ENCODE peak calls at places on chromosomes 2 and 18, in ten cellular contexts. Z, N, W, P, F, G, X, T, S and H are unnamed samples.

GRCh38 chr18:63155169-63155852 is 164.3 kb downstream of the BCL2 start:
- DNase-seq in Z (no peak), N (peak), W (no peak), P (peak), F (peak), G (peak), X (no peak), T (no peak), S (peak), H (no peak)

GRCh38 chr18:48852792-48853191 is 98.0 kb downstream of the SMAD7 start:
- DNase-seq in Z (no peak), N (no peak), W (no peak), P (no peak), F (no peak), G (no peak), X (no peak), T (no peak), S (no peak), H (no peak)

GRCh38 chr2:222049946-222050345 is 248.9 kb downstream of the PAX3 start:
- DNase-seq in Z (no peak), N (no peak), W (no peak), P (no peak), F (no peak), G (no peak), X (no peak), T (peak), S (no peak), H (no peak)

GRCh38 chr18:12838178-12838634 is 45.8 kb downstream of the PTPN2 start:
- DNase-seq in Z (peak), N (peak), W (peak), P (peak), F (peak), G (peak), X (peak), T (peak), S (peak), H (no peak)

GRCh38 chr18:39839782-39840181 is 2115.3 kb upstream of the PIK3C3 start:
- DNase-seq in Z (no peak), N (no peak), W (peak), P (no peak), F (peak), G (no peak), X (no peak), T (peak), S (no peak), H (no peak)

GRCh38 chr2:31163011-31163540 is 24.8 kb upstream of the GALNT14 start:
- DNase-seq in Z (no peak), N (no peak), W (no peak), P (no peak), F (no peak), G (no peak), X (no peak), T (no peak), S (no peak), H (no peak)

GRCh38 chr18:23574611-23575308 is 11.5 kb downstream of the NPC1 start:
- DNase-seq in Z (no peak), N (no peak), W (no peak), P (no peak), F (no peak), G (no peak), X (no peak), T (no peak), S (no peak), H (no peak)

GRCh38 chr2:177692828-177693269 is 300.3 kb downstream of the AGPS start:
- DNase-seq in Z (peak), N (no peak), W (no peak), P (peak), F (no peak), G (no peak), X (no peak), T (peak), S (no peak), H (no peak)

GRCh38 chr2:23386422-23387220 is 1.6 kb downstream of the KLHL29 start:
- DNase-seq in Z (no peak), N (peak), W (peak), P (peak), F (peak), G (no peak), X (no peak), T (peak), S (no peak), H (no peak)

GRCh38 chr2:222547108-222547507 is 108.8 kb downstream of the FARSB start:
- DNase-seq in Z (no peak), N (no peak), W (no peak), P (no peak), F (no peak), G (no peak), X (no peak), T (no peak), S (no peak), H (no peak)

GRCh38 chr2:165202230-165202629 is 1.6 kb downstream of the SCN3A start:
- DNase-seq in Z (no peak), N (no peak), W (no peak), P (no peak), F (no peak), G (no peak), X (no peak), T (no peak), S (no peak), H (no peak)

GRCh38 chr2:165208094-165208493 is 4.2 kb upstream of the SCN3A start:
- DNase-seq in Z (no peak), N (no peak), W (no peak), P (no peak), F (no peak), G (no peak), X (no peak), T (no peak), S (no peak), H (no peak)

GRCh38 chr2:165205865-165206264 is 2.0 kb upstream of the SCN3A start:
- DNase-seq in Z (no peak), N (no peak), W (no peak), P (no peak), F (no peak), G (no peak), X (no peak), T (no peak), S (no peak), H (no peak)

GRCh38 chr2:165198181-165198580 is 5.7 kb downstream of the SCN3A start:
- DNase-seq in Z (no peak), N (no peak), W (no peak), P (no peak), F (no peak), G (no peak), X (no peak), T (no peak), S (no peak), H (no peak)

DNA sequence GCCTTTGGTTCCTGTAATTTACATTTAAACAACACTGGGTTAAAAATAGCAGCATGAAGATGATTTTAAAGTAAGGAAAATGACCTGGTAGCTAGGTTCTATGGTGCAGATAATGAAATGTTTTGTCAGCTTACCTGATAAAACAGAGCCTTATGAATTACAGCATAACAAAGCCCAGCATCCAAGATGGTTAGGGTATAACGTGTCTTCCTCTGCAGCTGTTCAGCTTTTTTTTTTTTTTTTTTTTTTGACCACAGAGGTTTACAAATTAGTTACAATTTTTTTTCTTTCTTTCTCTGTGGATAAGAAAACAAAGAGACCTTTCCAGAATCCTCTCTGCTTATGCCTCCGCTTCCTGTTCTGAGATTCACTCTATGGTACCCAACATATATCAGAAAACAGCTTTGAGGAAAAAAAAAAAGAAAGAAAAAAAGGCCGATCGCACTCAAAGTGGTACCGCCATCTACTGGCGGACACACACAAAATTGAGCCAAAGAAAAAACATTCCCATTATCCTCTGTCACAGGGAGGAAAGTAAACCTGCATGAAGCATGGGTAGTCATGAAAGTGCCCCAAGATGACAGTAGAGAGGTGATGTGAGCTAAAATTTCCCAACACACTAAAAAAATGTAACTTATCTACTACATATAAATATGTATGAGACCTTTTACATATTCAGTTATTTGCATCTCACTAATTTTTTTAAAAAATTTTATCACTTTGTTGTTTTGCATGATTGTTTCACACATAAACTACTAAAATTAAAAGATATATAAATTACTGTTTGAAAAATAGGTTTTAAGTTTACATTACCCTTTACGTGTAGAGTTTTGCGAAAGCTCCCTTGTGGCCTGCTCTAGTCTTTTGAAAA is at the start of gene SCN3A:
- DNase-seq in Z (peak), N (no peak), W (peak), P (peak), F (peak), G (no peak), X (peak), T (peak), S (peak), H (no peak)
- H3K4me3 ChIP-seq in Z (no peak), N (no peak), W (no peak), P (no peak), F (no peak), G (no peak), X (no peak), T (no peak), S (peak), H (no peak)

GRCh38 chr2:9473308-9473984 is 905 bp upstream of the IAH1 start:
- DNase-seq in Z (no peak), N (peak), W (no peak), P (peak), F (no peak), G (no peak), X (no peak), T (no peak), S (no peak), H (no peak)
- TF ChIP-seq CTCF in Z (peak), N (no peak), W (no peak), P (peak), F (peak), G (no peak), X (no peak), T (no peak), S (no peak), H (peak)

GRCh38 chr2:165573534-165574461 is 104.3 kb downstream of the CSRNP3 start:
- DNase-seq in Z (no peak), N (peak), W (peak), P (peak), F (peak), G (peak), X (no peak), T (peak), S (peak), H (no peak)

GRCh38 chr2:165571477-165571876 is 102.0 kb downstream of the CSRNP3 start:
- DNase-seq in Z (no peak), N (no peak), W (no peak), P (no peak), F (no peak), G (no peak), X (no peak), T (no peak), S (no peak), H (no peak)

GRCh38 chr2:165568361-165568760 is 98.9 kb downstream of the CSRNP3 start:
- DNase-seq in Z (no peak), N (no peak), W (no peak), P (no peak), F (no peak), G (no peak), X (no peak), T (no peak), S (no peak), H (no peak)

GRCh38 chr2:165576409-165576808 is 106.9 kb downstream of the CSRNP3 start:
- DNase-seq in Z (no peak), N (no peak), W (no peak), P (no peak), F (no peak), G (no peak), X (no peak), T (no peak), S (no peak), H (no peak)

GRCh38 chr2:165572155-165572554 is 102.7 kb downstream of the CSRNP3 start:
- DNase-seq in Z (no peak), N (no peak), W (no peak), P (no peak), F (no peak), G (no peak), X (no peak), T (peak), S (peak), H (no peak)
- H3K4me3 ChIP-seq in Z (no peak), N (no peak), W (no peak), P (no peak), F (no peak), G (no peak), X (no peak), T (no peak), S (peak), H (no peak)

DNA sequence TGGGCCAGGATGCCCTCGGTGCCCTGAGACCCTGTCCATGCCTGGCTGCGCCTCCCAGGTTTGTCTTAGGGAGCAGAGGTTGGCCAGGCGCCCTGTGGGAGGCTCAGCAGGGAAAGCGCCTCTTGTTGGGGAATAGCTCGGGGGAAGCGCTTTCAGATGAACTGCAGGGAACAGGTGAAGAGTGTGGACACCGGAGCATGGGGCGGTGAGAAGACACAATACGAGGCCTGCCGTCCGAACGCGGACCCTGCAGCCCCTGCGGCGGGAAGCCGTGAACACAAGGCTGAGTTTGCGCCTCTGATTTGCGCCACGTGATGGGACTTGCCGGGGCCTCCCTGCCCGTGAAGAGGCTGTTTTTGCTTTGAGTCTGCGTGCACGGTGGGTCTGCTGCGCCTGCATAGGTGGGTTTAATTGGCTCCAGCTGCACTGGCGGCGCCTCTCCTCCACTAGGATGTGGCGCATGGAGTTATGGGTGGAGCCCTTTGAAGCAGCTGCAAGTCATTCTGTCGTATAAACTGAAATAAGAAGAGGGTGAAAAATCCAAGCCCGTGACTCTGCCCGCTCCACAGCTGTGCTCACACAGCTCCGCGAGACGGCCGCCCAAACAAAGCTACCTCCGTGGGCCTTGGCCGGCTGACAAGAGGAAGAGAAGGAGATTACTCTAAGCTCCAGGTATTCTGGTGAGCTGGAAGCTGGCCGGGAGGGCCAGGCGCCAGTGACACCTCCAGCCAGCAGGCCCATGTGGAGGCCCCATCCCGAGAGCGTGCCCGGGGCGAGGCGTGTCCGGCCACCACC is 103.5 kb upstream of the CTDP1 start:
- DNase-seq in Z (peak), N (peak), W (peak), P (no peak), F (peak), G (no peak), X (peak), T (peak), S (no peak), H (no peak)
- TF ChIP-seq CTCF in Z (peak), N (no peak), W (peak), P (no peak), F (no peak), G (no peak), X (peak), T (no peak), S (no peak), H (no peak)

DNA sequence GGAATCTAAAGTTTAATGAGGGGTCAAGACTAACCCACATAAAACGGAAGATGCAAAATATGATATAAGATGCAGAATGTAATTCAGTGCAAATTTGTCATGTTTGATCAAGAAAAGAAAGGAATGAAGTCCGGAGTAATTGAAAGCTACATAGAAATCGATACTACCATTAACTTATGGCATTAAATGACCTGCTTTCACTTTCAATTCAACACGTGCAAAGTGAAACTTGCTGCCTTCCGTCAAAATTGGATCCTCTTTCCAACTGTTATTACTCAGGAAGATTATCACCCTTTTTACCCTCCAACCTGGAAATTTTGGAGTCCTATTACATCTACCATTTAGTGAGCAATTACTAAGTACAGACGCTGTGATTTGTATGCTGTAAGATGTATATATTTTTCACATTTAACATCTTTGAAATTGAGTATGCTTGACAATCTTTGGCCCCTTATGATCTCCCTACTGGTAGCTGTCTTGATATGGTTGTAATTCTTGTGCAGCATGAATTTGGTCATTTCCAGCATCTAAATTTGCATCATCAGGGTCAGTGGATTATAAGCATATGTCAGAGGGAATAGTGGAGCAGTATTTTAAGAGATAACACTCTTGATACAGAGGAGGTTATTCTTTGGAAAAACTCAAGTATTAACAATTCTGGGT is 18.6 kb downstream of the UNC80 start:
- DNase-seq in Z (no peak), N (no peak), W (no peak), P (no peak), F (peak), G (no peak), X (no peak), T (no peak), S (no peak), H (no peak)
- H3K4me3 ChIP-seq in Z (no peak), N (peak), W (no peak), P (no peak), F (no peak), G (no peak), X (no peak), T (no peak), S (peak), H (no peak)

GRCh38 chr2:98936917-98937351 is 909 bp upstream of the CRACDL start:
- DNase-seq in Z (no peak), N (peak), W (no peak), P (peak), F (no peak), G (no peak), X (no peak), T (no peak), S (no peak), H (no peak)

GRCh38 chr2:98937906-98938305 is 1.9 kb upstream of the CRACDL start:
- DNase-seq in Z (no peak), N (no peak), W (no peak), P (peak), F (no peak), G (no peak), X (no peak), T (no peak), S (no peak), H (no peak)

GRCh38 chr2:98935111-98935770 is 784 bp downstream of the CRACDL start:
- DNase-seq in Z (no peak), N (peak), W (no peak), P (peak), F (no peak), G (no peak), X (no peak), T (no peak), S (no peak), H (no peak)

GRCh38 chr2:98935777-98936132 is 270 bp downstream of the CRACDL start:
- DNase-seq in Z (no peak), N (peak), W (no peak), P (no peak), F (no peak), G (no peak), X (no peak), T (no peak), S (no peak), H (no peak)

DNA sequence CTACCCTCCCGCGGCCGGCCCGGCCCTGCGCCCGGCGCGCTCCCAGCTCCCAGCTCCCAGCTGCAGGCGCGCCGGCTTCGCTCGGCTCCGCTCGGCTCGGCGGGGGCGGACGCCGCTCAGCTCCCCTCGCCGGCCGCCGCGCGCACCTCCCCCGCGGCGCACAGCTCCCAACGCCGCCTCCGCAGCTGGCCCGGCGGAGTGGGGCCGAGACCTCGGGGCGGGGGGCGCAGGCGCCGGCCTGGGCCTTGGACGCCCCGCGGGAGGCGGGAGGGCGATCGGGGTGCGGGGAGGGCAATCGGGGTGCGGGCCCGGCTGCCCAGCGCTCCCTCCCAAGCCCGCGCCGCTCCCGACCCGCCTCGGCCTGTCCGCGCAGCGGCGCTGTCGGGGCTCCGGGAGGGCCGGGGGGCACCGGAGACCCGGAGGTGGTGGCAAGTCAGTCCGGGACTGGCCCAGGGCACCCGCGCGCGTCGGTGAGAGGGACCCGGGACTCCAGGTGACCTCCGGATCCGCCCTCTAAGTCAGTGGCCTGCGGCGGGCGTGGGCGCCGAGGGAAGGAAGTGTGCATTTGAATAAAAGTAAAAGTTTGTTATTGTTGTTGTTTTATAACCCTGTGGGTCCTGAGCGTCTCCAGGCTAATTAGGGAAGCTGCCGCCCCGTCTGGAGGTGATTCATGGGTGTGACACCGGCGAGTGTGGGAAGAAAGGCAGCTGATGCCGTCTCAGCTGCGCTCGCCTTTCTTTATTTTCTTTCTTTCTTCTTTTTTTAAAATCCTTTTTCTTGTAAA is at the start of gene CRACDL:
- DNase-seq in Z (no peak), N (peak), W (no peak), P (peak), F (peak), G (no peak), X (no peak), T (peak), S (no peak), H (no peak)
- TF ChIP-seq CTCF in Z (no peak), N (no peak), W (no peak), P (peak), F (no peak), G (no peak), X (no peak), T (no peak), S (no peak), H (no peak)

GRCh38 chr2:64609229-64609994 is 44.3 kb downstream of the SERTAD2 start:
- DNase-seq in Z (no peak), N (peak), W (no peak), P (peak), F (peak), G (peak), X (no peak), T (peak), S (peak), H (no peak)
- H3K4me3 ChIP-seq in Z (peak), N (peak), W (peak), P (peak), F (peak), G (peak), X (peak), T (peak), S (peak), H (peak)